ENCODE peak calls at places on chromosomes 5 and 9, in eight cellular contexts. One of them, this sample, is unnamed.
A peak's percentile ranks its signal among the peaks of the same experiment; 100 is the strongest.

GRCh38 chr9:96100385-96100978 is 201.5 kb downstream of the HSD17B3 start:
- DNase-seq in neural progenitor cell: no peak
- DNase-seq in SJSA1: peak; percentile 73
- DNase-seq in right atrium auricular region: no peak
- DNase-seq in small intestine: no peak
- DNase-seq in left lung: no peak
- DNase-seq in T-helper 17 cell: no peak
- DNase-seq in IMR-90: no peak
- DNase-seq in this sample: no peak

GRCh38 chr5:132422720-132423442 is 53.4 kb downstream of the SLC22A5 start:
- DNase-seq in SJSA1: no peak
- DNase-seq in T-helper 17 cell: no peak
- DNase-seq in left lung: peak; percentile 75
- DNase-seq in IMR-90: peak; percentile 56
- DNase-seq in neural progenitor cell: no peak
- DNase-seq in right atrium auricular region: peak; percentile 62
- DNase-seq in small intestine: peak; percentile 96
- DNase-seq in this sample: no peak

GRCh38 chr5:2903451-2904395 is 152.2 kb upstream of the IRX2 start:
- DNase-seq in neural progenitor cell: no peak
- DNase-seq in T-helper 17 cell: no peak
- DNase-seq in SJSA1: peak; percentile 36
- DNase-seq in right atrium auricular region: peak; percentile 32
- DNase-seq in small intestine: no peak
- DNase-seq in left lung: no peak
- DNase-seq in IMR-90: no peak
- DNase-seq in this sample: no peak

GRCh38 chr5:79845448-79846197 is 145.4 kb downstream of the MTX3 start:
- DNase-seq in IMR-90: peak; percentile 89
- DNase-seq in left lung: no peak
- DNase-seq in T-helper 17 cell: no peak
- DNase-seq in right atrium auricular region: peak; percentile 57
- DNase-seq in SJSA1: peak; percentile 48
- DNase-seq in small intestine: no peak
- DNase-seq in neural progenitor cell: no peak
- DNase-seq in this sample: no peak

GRCh38 chr5:149434162-149435014 is 55.3 kb upstream of the IL17B start:
- DNase-seq in SJSA1: peak; percentile 86
- DNase-seq in neural progenitor cell: peak; percentile 81
- DNase-seq in T-helper 17 cell: no peak
- DNase-seq in right atrium auricular region: peak; percentile 80
- DNase-seq in IMR-90: peak; percentile 82
- DNase-seq in left lung: no peak
- DNase-seq in small intestine: peak; percentile 58
- DNase-seq in this sample: no peak

GRCh38 chr5:68086443-68086842 is 129.1 kb upstream of the PIK3R1 start:
- DNase-seq in IMR-90: no peak
- DNase-seq in right atrium auricular region: no peak
- DNase-seq in T-helper 17 cell: no peak
- DNase-seq in SJSA1: no peak
- DNase-seq in left lung: no peak
- DNase-seq in neural progenitor cell: no peak
- DNase-seq in small intestine: no peak
- DNase-seq in this sample: no peak

GRCh38 chr5:137231535-137231934 is 267.6 kb downstream of the SPOCK1 start:
- DNase-seq in right atrium auricular region: no peak
- DNase-seq in IMR-90: peak; percentile 21
- DNase-seq in neural progenitor cell: no peak
- DNase-seq in SJSA1: no peak
- DNase-seq in small intestine: no peak
- DNase-seq in left lung: no peak
- DNase-seq in T-helper 17 cell: no peak
- DNase-seq in this sample: no peak

GRCh38 chr5:61055434-61056006 is 106.7 kb downstream of the SMIM15 start:
- DNase-seq in SJSA1: no peak
- DNase-seq in left lung: no peak
- DNase-seq in small intestine: peak; percentile 61
- DNase-seq in right atrium auricular region: no peak
- DNase-seq in IMR-90: peak; percentile 72
- DNase-seq in neural progenitor cell: peak; percentile 52
- DNase-seq in T-helper 17 cell: no peak
- DNase-seq in this sample: peak; percentile 15

GRCh38 chr5:68548959-68549676 is 333.6 kb downstream of the PIK3R1 start:
- DNase-seq in neural progenitor cell: no peak
- DNase-seq in small intestine: no peak
- DNase-seq in IMR-90: peak; percentile 92
- DNase-seq in T-helper 17 cell: no peak
- DNase-seq in left lung: no peak
- DNase-seq in SJSA1: no peak
- DNase-seq in right atrium auricular region: no peak
- DNase-seq in this sample: no peak

GRCh38 chr5:126523818-126524522 is 71.0 kb downstream of the ALDH7A1 start:
- DNase-seq in small intestine: no peak
- DNase-seq in T-helper 17 cell: no peak
- DNase-seq in neural progenitor cell: no peak
- DNase-seq in SJSA1: no peak
- DNase-seq in left lung: no peak
- DNase-seq in IMR-90: peak; percentile 14
- DNase-seq in right atrium auricular region: peak; percentile 46
- DNase-seq in this sample: no peak

GRCh38 chr5:1099931-1100651 is 11.8 kb downstream of the SLC12A7 start:
- DNase-seq in right atrium auricular region: no peak
- DNase-seq in T-helper 17 cell: no peak
- DNase-seq in IMR-90: peak; percentile 21
- DNase-seq in small intestine: no peak
- DNase-seq in SJSA1: no peak
- DNase-seq in left lung: no peak
- DNase-seq in neural progenitor cell: peak; percentile 54
- DNase-seq in this sample: no peak

GRCh38 chr9:125493384-125493783 is 213.6 kb downstream of the MAPKAP1 start:
- DNase-seq in IMR-90: no peak
- DNase-seq in SJSA1: no peak
- DNase-seq in small intestine: peak; percentile 68
- DNase-seq in right atrium auricular region: no peak
- DNase-seq in neural progenitor cell: no peak
- DNase-seq in T-helper 17 cell: no peak
- DNase-seq in left lung: no peak
- DNase-seq in this sample: no peak

GRCh38 chr5:31415009-31415923 is 116.6 kb downstream of the DROSHA start:
- DNase-seq in right atrium auricular region: no peak
- DNase-seq in left lung: no peak
- DNase-seq in T-helper 17 cell: no peak
- DNase-seq in small intestine: no peak
- DNase-seq in SJSA1: no peak
- DNase-seq in neural progenitor cell: no peak
- DNase-seq in IMR-90: no peak
- DNase-seq in this sample: no peak

GRCh38 chr5:133846478-133847226 is 121.8 kb downstream of the C5orf15 start:
- DNase-seq in IMR-90: no peak
- DNase-seq in SJSA1: no peak
- DNase-seq in small intestine: no peak
- DNase-seq in neural progenitor cell: no peak
- DNase-seq in right atrium auricular region: no peak
- DNase-seq in left lung: no peak
- DNase-seq in T-helper 17 cell: no peak
- DNase-seq in this sample: no peak

GRCh38 chr9:103372828-103373227 is 377.7 kb downstream of the CYLC2 start:
- DNase-seq in SJSA1: no peak
- DNase-seq in IMR-90: no peak
- DNase-seq in left lung: no peak
- DNase-seq in right atrium auricular region: no peak
- DNase-seq in neural progenitor cell: no peak
- DNase-seq in small intestine: no peak
- DNase-seq in T-helper 17 cell: no peak
- DNase-seq in this sample: no peak

GRCh38 chr5:131511934-131512333 is 123.1 kb downstream of the RAPGEF6 start:
- DNase-seq in SJSA1: no peak
- DNase-seq in IMR-90: no peak
- DNase-seq in neural progenitor cell: peak; percentile 62
- DNase-seq in small intestine: no peak
- DNase-seq in T-helper 17 cell: no peak
- DNase-seq in right atrium auricular region: no peak
- DNase-seq in left lung: no peak
- DNase-seq in this sample: no peak

GRCh38 chr9:121281614-121282291 is 13.8 kb downstream of the GSN start:
- DNase-seq in T-helper 17 cell: no peak
- DNase-seq in SJSA1: no peak
- DNase-seq in left lung: peak; percentile 89
- DNase-seq in right atrium auricular region: peak; percentile 89
- DNase-seq in IMR-90: peak; percentile 65
- DNase-seq in small intestine: peak; percentile 98
- DNase-seq in neural progenitor cell: no peak
- DNase-seq in this sample: no peak

GRCh38 chr9:116318463-116319271 is 165.1 kb downstream of the PAPPA start:
- DNase-seq in T-helper 17 cell: no peak
- DNase-seq in left lung: no peak
- DNase-seq in right atrium auricular region: peak; percentile 75
- DNase-seq in small intestine: no peak
- DNase-seq in neural progenitor cell: peak; percentile 97
- DNase-seq in IMR-90: peak; percentile 84
- DNase-seq in SJSA1: no peak
- DNase-seq in this sample: no peak

GRCh38 chr5:100623719-100624118 is 88.5 kb downstream of the FAM174A start:
- DNase-seq in small intestine: peak; percentile 12
- DNase-seq in neural progenitor cell: no peak
- DNase-seq in IMR-90: peak; percentile 25
- DNase-seq in left lung: no peak
- DNase-seq in SJSA1: no peak
- DNase-seq in right atrium auricular region: no peak
- DNase-seq in T-helper 17 cell: no peak
- DNase-seq in this sample: no peak

GRCh38 chr5:145945620-145946111 is 9.3 kb downstream of the SH3RF2 start:
- DNase-seq in left lung: no peak
- DNase-seq in SJSA1: no peak
- DNase-seq in small intestine: no peak
- DNase-seq in IMR-90: no peak
- DNase-seq in T-helper 17 cell: no peak
- DNase-seq in right atrium auricular region: no peak
- DNase-seq in neural progenitor cell: no peak
- DNase-seq in this sample: no peak

GRCh38 chr5:162067138-162067537 is 435 bp upstream of the GABRG2 start:
- DNase-seq in left lung: no peak
- DNase-seq in neural progenitor cell: no peak
- DNase-seq in T-helper 17 cell: no peak
- DNase-seq in small intestine: no peak
- DNase-seq in right atrium auricular region: no peak
- DNase-seq in IMR-90: no peak
- DNase-seq in SJSA1: no peak
- DNase-seq in this sample: no peak

GRCh38 chr5:162068412-162068811 is 839 bp downstream of the GABRG2 start:
- DNase-seq in small intestine: peak; percentile 27
- DNase-seq in left lung: peak; percentile 31
- DNase-seq in SJSA1: no peak
- DNase-seq in T-helper 17 cell: no peak
- DNase-seq in neural progenitor cell: peak; percentile 94
- DNase-seq in right atrium auricular region: no peak
- DNase-seq in IMR-90: no peak
- DNase-seq in this sample: peak; percentile 70

GRCh38 chr5:162068931-162069330 is 1.4 kb downstream of the GABRG2 start:
- DNase-seq in small intestine: no peak
- DNase-seq in left lung: no peak
- DNase-seq in neural progenitor cell: no peak
- DNase-seq in SJSA1: no peak
- DNase-seq in IMR-90: no peak
- DNase-seq in right atrium auricular region: no peak
- DNase-seq in T-helper 17 cell: no peak
- DNase-seq in this sample: no peak

GRCh38 chr5:162067651-162068411 is at the start of gene GABRG2:
- DNase-seq in SJSA1: no peak
- DNase-seq in small intestine: no peak
- DNase-seq in IMR-90: no peak
- DNase-seq in T-helper 17 cell: no peak
- DNase-seq in neural progenitor cell: peak; percentile 31
- DNase-seq in right atrium auricular region: no peak
- DNase-seq in left lung: no peak
- DNase-seq in this sample: no peak
- H3K9me3 ChIP-seq in SJSA1: peaks cover 3% of the 10 kb centered on the region
- H3K9me3 ChIP-seq in small intestine: no peaks in the 10 kb centered on the region
- H3K9me3 ChIP-seq in IMR-90: peaks cover 7% of the 10 kb centered on the region
- H3K9me3 ChIP-seq in T-helper 17 cell: no peaks in the 10 kb centered on the region
- H3K9me3 ChIP-seq in neural progenitor cell: no peaks in the 10 kb centered on the region
- H3K9me3 ChIP-seq in right atrium auricular region: no peaks in the 10 kb centered on the region
- H3K9me3 ChIP-seq in left lung: no peaks in the 10 kb centered on the region
- H3K9me3 ChIP-seq in this sample: no peaks in the 10 kb centered on the region

GRCh38 chr5:52017567-52017966 is 634.3 kb downstream of the ISL1 start:
- DNase-seq in IMR-90: no peak
- DNase-seq in SJSA1: no peak
- DNase-seq in right atrium auricular region: no peak
- DNase-seq in T-helper 17 cell: no peak
- DNase-seq in left lung: no peak
- DNase-seq in neural progenitor cell: no peak
- DNase-seq in small intestine: peak; percentile 67
- DNase-seq in this sample: no peak

GRCh38 chr5:52010430-52010829 is 627.2 kb downstream of the ISL1 start:
- DNase-seq in left lung: no peak
- DNase-seq in neural progenitor cell: no peak
- DNase-seq in SJSA1: no peak
- DNase-seq in T-helper 17 cell: no peak
- DNase-seq in IMR-90: no peak
- DNase-seq in small intestine: no peak
- DNase-seq in right atrium auricular region: no peak
- DNase-seq in this sample: no peak

DNA sequence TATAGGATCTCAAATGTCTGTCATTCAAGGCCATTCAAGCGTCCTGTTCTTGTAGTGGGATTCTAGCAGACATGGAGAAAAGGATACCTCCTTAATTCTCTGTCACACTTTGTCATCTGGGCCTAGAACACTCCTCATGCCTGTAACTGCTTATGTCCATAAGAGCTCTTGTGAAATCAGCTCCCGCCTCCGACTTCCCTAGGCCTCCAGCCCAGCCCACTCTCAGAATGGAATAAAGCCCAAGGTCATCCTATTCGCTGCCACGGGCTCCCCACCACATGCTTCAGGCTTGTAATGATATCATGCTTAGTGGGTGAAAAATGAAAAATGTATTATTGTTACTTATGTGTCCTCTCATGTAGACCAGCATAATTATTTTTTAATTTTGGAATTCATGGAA is 632.5 kb downstream of the ISL1 start:
- DNase-seq in IMR-90: no peak
- DNase-seq in small intestine: peak; percentile 30
- DNase-seq in right atrium auricular region: no peak
- DNase-seq in T-helper 17 cell: no peak
- DNase-seq in SJSA1: no peak
- DNase-seq in left lung: no peak
- DNase-seq in neural progenitor cell: no peak
- DNase-seq in this sample: no peak
- H3K9me3 ChIP-seq in IMR-90: no peaks in the 10 kb centered on the region
- H3K9me3 ChIP-seq in small intestine: no peaks in the 10 kb centered on the region
- H3K9me3 ChIP-seq in right atrium auricular region: no peaks in the 10 kb centered on the region
- H3K9me3 ChIP-seq in T-helper 17 cell: no peaks in the 10 kb centered on the region
- H3K9me3 ChIP-seq in SJSA1: no peaks in the 10 kb centered on the region
- H3K9me3 ChIP-seq in left lung: no peaks in the 10 kb centered on the region
- H3K9me3 ChIP-seq in neural progenitor cell: no peaks in the 10 kb centered on the region
- H3K9me3 ChIP-seq in this sample: no peaks in the 10 kb centered on the region

GRCh38 chr5:171308453-171309275 is at the start of gene TLX3:
- DNase-seq in SJSA1: no peak
- DNase-seq in IMR-90: peak; percentile 23
- DNase-seq in right atrium auricular region: no peak
- DNase-seq in left lung: no peak
- DNase-seq in small intestine: no peak
- DNase-seq in neural progenitor cell: peak; percentile 88
- DNase-seq in T-helper 17 cell: no peak
- DNase-seq in this sample: peak; percentile 60
- H3K9me3 ChIP-seq in SJSA1: peaks cover 34% of the 10 kb centered on the region
- H3K9me3 ChIP-seq in IMR-90: peaks cover 18% of the 10 kb centered on the region
- H3K9me3 ChIP-seq in right atrium auricular region: no peaks in the 10 kb centered on the region
- H3K9me3 ChIP-seq in left lung: no peaks in the 10 kb centered on the region
- H3K9me3 ChIP-seq in small intestine: no peaks in the 10 kb centered on the region
- H3K9me3 ChIP-seq in neural progenitor cell: no peaks in the 10 kb centered on the region
- H3K9me3 ChIP-seq in T-helper 17 cell: no peaks in the 10 kb centered on the region
- H3K9me3 ChIP-seq in this sample: no peaks in the 10 kb centered on the region

GRCh38 chr9:80571953-80572352 is 1000.2 kb downstream of the TLE4 start:
- DNase-seq in neural progenitor cell: no peak
- DNase-seq in small intestine: no peak
- DNase-seq in SJSA1: no peak
- DNase-seq in IMR-90: no peak
- DNase-seq in T-helper 17 cell: no peak
- DNase-seq in left lung: no peak
- DNase-seq in right atrium auricular region: no peak
- DNase-seq in this sample: no peak
- H3K9me3 ChIP-seq in neural progenitor cell: peaks cover 17% of the 10 kb centered on the region
- H3K9me3 ChIP-seq in small intestine: no peaks in the 10 kb centered on the region
- H3K9me3 ChIP-seq in SJSA1: no peaks in the 10 kb centered on the region
- H3K9me3 ChIP-seq in IMR-90: no peaks in the 10 kb centered on the region
- H3K9me3 ChIP-seq in T-helper 17 cell: peaks cover 2% of the 10 kb centered on the region
- H3K9me3 ChIP-seq in left lung: peaks cover 49% of the 10 kb centered on the region
- H3K9me3 ChIP-seq in right atrium auricular region: peaks cover 43% of the 10 kb centered on the region
- H3K9me3 ChIP-seq in this sample: peaks cover 17% of the 10 kb centered on the region

This sample was measured in NT2/D1.